ENCODE peak calls at places on chromosomes 3 and 15, in four cellular contexts. J is RPMI7951; G is stimulated activated CD4-positive, alpha-beta T cell treated with anti-CD3 and anti-CD28 coated beads, TNF-alpha, amount 100 ng/mL, for 4 hours; E is lower lobe of right lung. A is an unnamed sample.
A peak's percentile ranks its signal among the peaks of the same experiment; 100 is the strongest.

GRCh38 chr3:191804935-191805334 is 344.0 kb downstream of the PYDC2 start:
- DNase-seq in J (no peak), G (no peak), E (no peak), A (no peak)

GRCh38 chr3:53114412-53115074 is 15.7 kb downstream of the RFT1 start:
- DNase-seq in J (peak; percentile 76), G (no peak), E (no peak), A (no peak)

GRCh38 chr15:22980189-22981136 is at the start of gene CYFIP1:
- DNase-seq in J (peak; percentile 88), G (no peak), E (peak; percentile 90), A (peak; percentile 49)

GRCh38 chr3:13451301-13451673 is 28.8 kb upstream of the HDAC11 start:
- DNase-seq in J (peak; percentile 50), G (peak; percentile 17), E (peak; percentile 55), A (no peak)

GRCh38 chr15:33730815-33731214 is 237.5 kb upstream of the CHRM5 start:
- DNase-seq in J (no peak), G (no peak), E (no peak), A (no peak)

GRCh38 chr3:78035020-78035660 is 995.2 kb downstream of the ROBO2 start:
- DNase-seq in J (no peak), G (no peak), E (no peak), A (no peak)

GRCh38 chr3:111669926-111670630 is 74.9 kb upstream of the ZBED2 start:
- DNase-seq in J (peak; percentile 86), G (no peak), E (no peak), A (no peak)

GRCh38 chr15:38514601-38515000 is 50.0 kb downstream of the RASGRP1 start:
- DNase-seq in J (peak; percentile 13), G (no peak), E (no peak), A (no peak)

GRCh38 chr3:185631508-185632206 is 45.6 kb downstream of the SENP2 start:
- DNase-seq in J (no peak), G (no peak), E (no peak), A (no peak)

GRCh38 chr3:105809204-105809893 is 59.5 kb downstream of the CBLB start:
- DNase-seq in J (no peak), G (no peak), E (no peak), A (no peak)

GRCh38 chr3:64355473-64355872 is 130.2 kb upstream of the PRICKLE2 start:
- DNase-seq in J (peak; percentile 75), G (no peak), E (no peak), A (peak; percentile 5)

GRCh38 chr3:185537369-185537970 is 14.9 kb downstream of the LIPH start:
- DNase-seq in J (peak; percentile 72), G (no peak), E (peak; percentile 63), A (peak; percentile 97)

GRCh38 chr3:159814161-159814560 is 174.5 kb upstream of the IL12A start:
- DNase-seq in J (peak; percentile 86), G (no peak), E (no peak), A (no peak)

GRCh38 chr3:100570811-100571210 is 38.6 kb upstream of the ADGRG7 start:
- DNase-seq in J (no peak), G (no peak), E (no peak), A (no peak)

GRCh38 chr15:34043813-34044212 is 4.8 kb upstream of the AVEN start:
- DNase-seq in J (peak; percentile 29), G (no peak), E (no peak), A (no peak)

GRCh38 chr15:25947336-25948080 is 84.4 kb upstream of the ATP10A start:
- DNase-seq in J (no peak), G (no peak), E (no peak), A (no peak)

GRCh38 chr3:102156426-102156825 is 278.4 kb upstream of the ZPLD1 start:
- DNase-seq in J (peak; percentile 52), G (no peak), E (no peak), A (no peak)

A was measured in HL-60.